ENCODE peak calls at places on chromosomes 13 and 19, in six cellular contexts. One of them, this sample, is unnamed.

GRCh38 chr19:48364564-48365363 is 597 bp downstream of the SYNGR4 start:
- DNase-seq in CD4-positive, alpha-beta memory T cell: no peak
- DNase-seq in uterus: peak; percentile 25
- DNase-seq in mammary epithelial cell: no peak
- DNase-seq in endodermal cell: no peak
- DNase-seq in heart left ventricle: no peak
- DNase-seq in this sample: no peak

GRCh38 chr19:53131732-53132131 is 978 bp downstream of the ZNF415 start:
- DNase-seq in CD4-positive, alpha-beta memory T cell: no peak
- DNase-seq in uterus: no peak
- DNase-seq in mammary epithelial cell: no peak
- DNase-seq in endodermal cell: no peak
- DNase-seq in heart left ventricle: no peak
- DNase-seq in this sample: no peak

GRCh38 chr13:110882972-110883371 is 31.9 kb downstream of the ANKRD10 start:
- DNase-seq in CD4-positive, alpha-beta memory T cell: no peak
- DNase-seq in uterus: no peak
- DNase-seq in mammary epithelial cell: peak; percentile 27
- DNase-seq in endodermal cell: no peak
- DNase-seq in heart left ventricle: no peak
- DNase-seq in this sample: no peak

GRCh38 chr13:83620535-83621220 is 261.6 kb downstream of the SLITRK1 start:
- DNase-seq in CD4-positive, alpha-beta memory T cell: no peak
- DNase-seq in uterus: no peak
- DNase-seq in mammary epithelial cell: peak; percentile 68
- DNase-seq in endodermal cell: no peak
- DNase-seq in heart left ventricle: no peak
- DNase-seq in this sample: peak; percentile 46

GRCh38 chr13:49791214-49791752 is 1.2 kb downstream of the KPNA3 start:
- DNase-seq in CD4-positive, alpha-beta memory T cell: no peak
- DNase-seq in uterus: no peak
- DNase-seq in mammary epithelial cell: peak; percentile 32
- DNase-seq in endodermal cell: peak; percentile 69
- DNase-seq in heart left ventricle: no peak
- DNase-seq in this sample: peak; percentile 30

GRCh38 chr13:23923031-23923430 is 25.7 kb upstream of the C1QTNF9B start:
- DNase-seq in CD4-positive, alpha-beta memory T cell: no peak
- DNase-seq in uterus: no peak
- DNase-seq in mammary epithelial cell: no peak
- DNase-seq in endodermal cell: no peak
- DNase-seq in heart left ventricle: no peak
- DNase-seq in this sample: no peak

GRCh38 chr13:43573361-43573740 is 213.4 kb downstream of the ENOX1 start:
- DNase-seq in CD4-positive, alpha-beta memory T cell: no peak
- DNase-seq in uterus: no peak
- DNase-seq in mammary epithelial cell: peak; percentile 3
- DNase-seq in endodermal cell: no peak
- DNase-seq in heart left ventricle: no peak
- DNase-seq in this sample: peak; percentile 19

GRCh38 chr13:39676315-39676876 is 20.9 kb downstream of the COG6 start:
- DNase-seq in CD4-positive, alpha-beta memory T cell: peak; percentile 50
- DNase-seq in uterus: peak; percentile 23
- DNase-seq in mammary epithelial cell: peak; percentile 21
- DNase-seq in endodermal cell: no peak
- DNase-seq in heart left ventricle: no peak
- DNase-seq in this sample: peak; percentile 60

GRCh38 chr19:955803-956746 is 28.1 kb upstream of the WDR18 start:
- DNase-seq in CD4-positive, alpha-beta memory T cell: no peak
- DNase-seq in uterus: no peak
- DNase-seq in mammary epithelial cell: no peak
- DNase-seq in endodermal cell: no peak
- DNase-seq in heart left ventricle: no peak
- DNase-seq in this sample: no peak

GRCh38 chr13:25848822-25849740 is 202.7 kb downstream of the SHISA2 start:
- DNase-seq in CD4-positive, alpha-beta memory T cell: no peak
- DNase-seq in uterus: no peak
- DNase-seq in mammary epithelial cell: no peak
- DNase-seq in endodermal cell: no peak
- DNase-seq in heart left ventricle: no peak
- DNase-seq in this sample: no peak

GRCh38 chr19:4228765-4229178 is 551 bp upstream of the EBI3 start:
- DNase-seq in CD4-positive, alpha-beta memory T cell: no peak
- DNase-seq in uterus: no peak
- DNase-seq in mammary epithelial cell: no peak
- DNase-seq in endodermal cell: no peak
- DNase-seq in heart left ventricle: no peak
- DNase-seq in this sample: no peak

GRCh38 chr19:55778331-55778730 is 9.4 kb downstream of the RFPL4AL1 start:
- DNase-seq in CD4-positive, alpha-beta memory T cell: no peak
- DNase-seq in uterus: no peak
- DNase-seq in mammary epithelial cell: no peak
- DNase-seq in endodermal cell: no peak
- DNase-seq in heart left ventricle: no peak
- DNase-seq in this sample: no peak

GRCh38 chr19:912181-913079 is 589 bp downstream of the R3HDM4 start:
- DNase-seq in CD4-positive, alpha-beta memory T cell: no peak
- DNase-seq in uterus: no peak
- DNase-seq in mammary epithelial cell: peak; percentile 36
- DNase-seq in endodermal cell: no peak
- DNase-seq in heart left ventricle: no peak
- DNase-seq in this sample: no peak

GRCh38 chr13:68124437-68125086 is 894.4 kb upstream of the PCDH9 start:
- DNase-seq in CD4-positive, alpha-beta memory T cell: no peak
- DNase-seq in uterus: no peak
- DNase-seq in mammary epithelial cell: peak; percentile 25
- DNase-seq in endodermal cell: no peak
- DNase-seq in heart left ventricle: no peak
- DNase-seq in this sample: no peak

GRCh38 chr19:18141031-18141430 is 11.9 kb upstream of the PIK3R2 start:
- DNase-seq in CD4-positive, alpha-beta memory T cell: no peak
- DNase-seq in uterus: no peak
- DNase-seq in mammary epithelial cell: no peak
- DNase-seq in endodermal cell: no peak
- DNase-seq in heart left ventricle: no peak
- DNase-seq in this sample: no peak

GRCh38 chr13:47990920-47991466 is 10.1 kb downstream of the SUCLA2 start:
- DNase-seq in CD4-positive, alpha-beta memory T cell: no peak
- DNase-seq in uterus: no peak
- DNase-seq in mammary epithelial cell: no peak
- DNase-seq in endodermal cell: no peak
- DNase-seq in heart left ventricle: no peak
- DNase-seq in this sample: no peak

GRCh38 chr13:48527955-48528354 is 4.9 kb downstream of the RCBTB2 start:
- DNase-seq in CD4-positive, alpha-beta memory T cell: no peak
- DNase-seq in uterus: no peak
- DNase-seq in mammary epithelial cell: no peak
- DNase-seq in endodermal cell: no peak
- DNase-seq in heart left ventricle: no peak
- DNase-seq in this sample: no peak

GRCh38 chr19:44752816-44753618 is 4.5 kb downstream of the BCL3 start:
- DNase-seq in CD4-positive, alpha-beta memory T cell: peak; percentile 97
- DNase-seq in uterus: peak; percentile 84
- DNase-seq in mammary epithelial cell: peak; percentile 94
- DNase-seq in endodermal cell: peak; percentile 89
- DNase-seq in heart left ventricle: peak; percentile 93
- DNase-seq in this sample: peak; percentile 100

DNA sequence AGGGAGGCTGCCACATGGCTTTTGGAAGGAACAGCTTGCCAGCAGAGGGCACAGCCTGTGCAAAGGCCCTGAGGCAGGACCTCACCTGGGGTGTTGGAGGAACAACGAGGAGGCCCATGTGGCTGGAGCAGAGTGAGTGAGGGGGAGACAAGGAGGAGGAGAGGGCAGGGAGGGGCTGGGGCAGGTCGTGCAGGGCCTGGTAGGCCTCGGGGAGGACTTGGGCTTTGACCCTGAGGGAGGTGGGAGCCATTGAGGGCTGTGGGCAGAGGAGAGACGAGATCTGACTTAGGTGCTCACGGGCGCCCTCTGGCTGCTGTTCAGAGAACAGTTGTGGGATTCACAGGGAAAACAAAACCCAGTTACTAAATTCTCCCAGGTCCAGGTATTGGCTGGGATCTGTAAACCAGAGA is 25.2 kb downstream of the ZNRF4 start:
- DNase-seq in CD4-positive, alpha-beta memory T cell: peak; percentile 3
- DNase-seq in uterus: no peak
- DNase-seq in mammary epithelial cell: no peak
- DNase-seq in endodermal cell: peak; percentile 82
- DNase-seq in heart left ventricle: no peak
- DNase-seq in this sample: peak; percentile 27
- H3K4me1 ChIP-seq in CD4-positive, alpha-beta memory T cell: no peaks in the 10 kb centered on the region
- H3K4me1 ChIP-seq in uterus: no peaks in the 10 kb centered on the region
- H3K4me1 ChIP-seq in mammary epithelial cell: no peaks in the 10 kb centered on the region
- H3K4me1 ChIP-seq in endodermal cell: no peaks in the 10 kb centered on the region
- H3K4me1 ChIP-seq in heart left ventricle: no peaks in the 10 kb centered on the region
- H3K4me1 ChIP-seq in this sample: no peaks in the 10 kb centered on the region

DNA sequence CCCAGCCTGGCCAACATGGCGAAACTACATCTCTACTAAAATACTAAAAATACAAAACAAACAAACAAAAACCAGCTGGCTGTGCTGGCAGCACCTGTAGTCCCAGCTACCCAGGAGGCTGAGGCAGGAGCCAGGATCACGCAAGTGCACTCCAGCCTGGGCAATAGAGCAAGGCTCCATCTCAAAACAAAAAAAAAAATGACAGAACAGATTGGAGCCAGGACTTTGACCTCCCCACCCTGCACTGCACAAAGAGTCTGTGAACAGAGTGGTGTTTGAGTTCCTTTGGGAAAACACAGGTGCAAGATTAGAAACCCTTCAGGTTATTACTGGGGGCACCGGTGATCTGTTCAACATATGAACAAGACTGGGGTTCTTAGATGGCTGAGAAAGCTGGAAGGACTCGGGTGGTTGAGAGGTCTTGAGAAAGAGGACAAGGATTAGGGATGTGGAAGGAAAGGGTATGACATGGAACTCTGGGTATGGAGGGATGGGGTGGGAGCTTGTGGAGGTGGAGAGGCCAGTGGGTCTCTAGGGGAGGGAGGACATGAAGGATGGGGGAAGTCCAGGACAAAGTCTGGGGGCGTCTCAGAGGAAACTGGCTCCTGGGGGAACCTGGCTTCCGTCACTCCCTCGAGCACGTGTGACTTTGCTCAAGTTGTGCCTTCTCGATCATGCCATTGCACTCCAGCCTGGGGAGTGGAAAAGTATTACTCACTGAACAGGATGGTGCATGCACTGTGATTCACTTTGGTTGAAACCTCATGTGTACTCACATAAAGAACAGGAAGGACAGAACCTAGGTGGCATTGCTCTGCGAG is 25.9 kb downstream of the RCN3 start:
- DNase-seq in CD4-positive, alpha-beta memory T cell: peak; percentile 38
- DNase-seq in uterus: no peak
- DNase-seq in mammary epithelial cell: peak; percentile 92
- DNase-seq in endodermal cell: no peak
- DNase-seq in heart left ventricle: no peak
- DNase-seq in this sample: peak; percentile 44
- H3K27ac ChIP-seq in CD4-positive, alpha-beta memory T cell: peak overlapping the region; percentile 55
- H3K27ac ChIP-seq in uterus: peak overlapping the region; percentile 40
- H3K27ac ChIP-seq in mammary epithelial cell: peak overlapping the region; percentile 71
- H3K27ac ChIP-seq in endodermal cell: peak overlapping the region; percentile 55
- H3K27ac ChIP-seq in heart left ventricle: no peak overlapping the region
- H3K27ac ChIP-seq in this sample: no peak overlapping the region

GRCh38 chr13:51201886-51202285 is 20.3 kb upstream of the FAM124A start:
- DNase-seq in CD4-positive, alpha-beta memory T cell: no peak
- DNase-seq in uterus: no peak
- DNase-seq in mammary epithelial cell: no peak
- DNase-seq in endodermal cell: no peak
- DNase-seq in heart left ventricle: no peak
- DNase-seq in this sample: no peak
- H3K4me1 ChIP-seq in CD4-positive, alpha-beta memory T cell: no peaks in the 10 kb centered on the region
- H3K4me1 ChIP-seq in uterus: no peaks in the 10 kb centered on the region
- H3K4me1 ChIP-seq in mammary epithelial cell: no peaks in the 10 kb centered on the region
- H3K4me1 ChIP-seq in endodermal cell: no peaks in the 10 kb centered on the region
- H3K4me1 ChIP-seq in heart left ventricle: no peaks in the 10 kb centered on the region
- H3K4me1 ChIP-seq in this sample: no peaks in the 10 kb centered on the region

GRCh38 chr19:2500157-2500556 is 24.2 kb downstream of the GADD45B start:
- DNase-seq in CD4-positive, alpha-beta memory T cell: no peak
- DNase-seq in uterus: no peak
- DNase-seq in mammary epithelial cell: no peak
- DNase-seq in endodermal cell: no peak
- DNase-seq in heart left ventricle: no peak
- DNase-seq in this sample: no peak
- H3K27ac ChIP-seq in CD4-positive, alpha-beta memory T cell: no peak overlapping the region
- H3K27ac ChIP-seq in uterus: no peak overlapping the region
- H3K27ac ChIP-seq in mammary epithelial cell: no peak overlapping the region
- H3K27ac ChIP-seq in endodermal cell: no peak overlapping the region
- H3K27ac ChIP-seq in heart left ventricle: no peak overlapping the region
- H3K27ac ChIP-seq in this sample: peak overlapping the region; percentile 19

GRCh38 chr19:41424335-41425173 is 2.6 kb downstream of the B3GNT8 start:
- DNase-seq in CD4-positive, alpha-beta memory T cell: no peak
- DNase-seq in uterus: no peak
- DNase-seq in mammary epithelial cell: no peak
- DNase-seq in endodermal cell: no peak
- DNase-seq in heart left ventricle: no peak
- DNase-seq in this sample: no peak

GRCh38 chr19:41422456-41422855 is 4.7 kb downstream of the B3GNT8 start:
- DNase-seq in CD4-positive, alpha-beta memory T cell: no peak
- DNase-seq in uterus: no peak
- DNase-seq in mammary epithelial cell: no peak
- DNase-seq in endodermal cell: no peak
- DNase-seq in heart left ventricle: no peak
- DNase-seq in this sample: no peak

GRCh38 chr19:41421973-41422372 is 5.2 kb downstream of the B3GNT8 start:
- DNase-seq in CD4-positive, alpha-beta memory T cell: no peak
- DNase-seq in uterus: no peak
- DNase-seq in mammary epithelial cell: no peak
- DNase-seq in endodermal cell: no peak
- DNase-seq in heart left ventricle: no peak
- DNase-seq in this sample: no peak

GRCh38 chr19:41421314-41421713 is 5.9 kb downstream of the B3GNT8 start:
- DNase-seq in CD4-positive, alpha-beta memory T cell: no peak
- DNase-seq in uterus: no peak
- DNase-seq in mammary epithelial cell: no peak
- DNase-seq in endodermal cell: no peak
- DNase-seq in heart left ventricle: no peak
- DNase-seq in this sample: no peak

DNA sequence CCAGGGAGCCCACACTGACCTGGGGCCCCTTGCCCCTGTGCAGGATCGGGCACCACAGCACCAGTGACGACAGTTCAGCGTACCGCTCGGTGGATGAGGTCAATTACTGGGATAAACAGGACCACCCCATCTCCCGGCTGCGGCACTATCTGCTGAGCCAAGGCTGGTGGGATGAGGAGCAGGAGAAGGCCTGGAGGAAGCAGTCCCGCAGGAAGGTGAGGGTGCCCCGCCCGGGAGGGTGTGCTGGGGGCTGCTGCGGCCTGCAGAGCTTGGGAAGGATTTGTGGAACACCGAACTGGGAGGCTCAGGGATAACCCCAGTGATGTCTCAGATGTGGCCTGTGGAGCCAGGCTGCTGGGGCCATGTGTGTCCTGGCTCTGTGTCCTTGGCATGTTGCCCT is 4.2 kb downstream of the B3GNT8 start:
- DNase-seq in CD4-positive, alpha-beta memory T cell: no peak
- DNase-seq in uterus: no peak
- DNase-seq in mammary epithelial cell: no peak
- DNase-seq in endodermal cell: no peak
- DNase-seq in heart left ventricle: no peak
- DNase-seq in this sample: no peak
- H3K4me1 ChIP-seq in CD4-positive, alpha-beta memory T cell: peaks cover 18% of the 10 kb centered on the region
- H3K4me1 ChIP-seq in uterus: peaks cover 9% of the 10 kb centered on the region
- H3K4me1 ChIP-seq in mammary epithelial cell: peaks cover 17% of the 10 kb centered on the region
- H3K4me1 ChIP-seq in endodermal cell: no peaks in the 10 kb centered on the region
- H3K4me1 ChIP-seq in heart left ventricle: peaks cover 24% of the 10 kb centered on the region
- H3K4me1 ChIP-seq in this sample: peaks cover 17% of the 10 kb centered on the region